ENCODE peak calls at places on chromosomes 4 and X, in nine cellular contexts. Y is activated T-helper 1 cell treated with anti-CD3 and anti-CD28 coated beads, Interleukin-2, amount 50 U/mL, for 16 hours; V is cardiac muscle cell; X is CD4-positive, CD25-positive, alpha-beta regulatory T cell; E is left lung; H is EL; W is activated CD4-positive, alpha-beta T cell treated with anti-CD3 and anti-CD28 coated beads for 24 hours; O is central memory CD4-positive, alpha-beta T cell; U is DMS153. P is an unnamed sample.

GRCh38 chrX:17587352-17587751 is 149.9 kb upstream of the SCML1 start:
- DNase-seq in Y (no peak), V (no peak), X (no peak), E (no peak), H (no peak), W (no peak), O (no peak), U (no peak), P (no peak)

GRCh38 chr4:119626420-119626819 is 2.2 kb downstream of the PDE5A start:
- DNase-seq in Y (no peak), V (no peak), X (no peak), E (no peak), H (no peak), W (no peak), O (no peak), U (no peak), P (no peak)

GRCh38 chr4:103329642-103330041 is 131.5 kb upstream of the CENPE start:
- DNase-seq in Y (no peak), V (no peak), X (no peak), E (no peak), H (no peak), W (no peak), O (no peak), U (no peak), P (no peak)

GRCh38 chr4:32192363-32192762 is 1472.2 kb downstream of the PCDH7 start:
- DNase-seq in Y (no peak), V (no peak), X (no peak), E (no peak), H (no peak), W (no peak), O (no peak), U (no peak), P (no peak)

GRCh38 chrX:55450259-55450658 is 1.7 kb upstream of the MAGEH1 start:
- DNase-seq in Y (no peak), V (peak; percentile 21), X (peak; percentile 7), E (no peak), H (peak; percentile 1), W (no peak), O (no peak), U (no peak), P (no peak)

GRCh38 chrX:14616301-14616700 is 87.0 kb downstream of the GLRA2 start:
- DNase-seq in Y (no peak), V (peak; percentile 9), X (no peak), E (no peak), H (no peak), W (no peak), O (no peak), U (no peak), P (no peak)

GRCh38 chr4:86594559-86595425 is 677 bp downstream of the PTPN13 start:
- DNase-seq in Y (no peak), V (peak; percentile 84), X (peak; percentile 2), E (peak; percentile 88), H (peak; percentile 89), W (no peak), O (peak; percentile 22), U (no peak), P (peak; percentile 59)

GRCh38 chr4:101346562-101347266 is 612 bp downstream of the PPP3CA start:
- DNase-seq in Y (peak; percentile 38), V (peak; percentile 82), X (peak; percentile 66), E (peak; percentile 90), H (peak; percentile 61), W (peak; percentile 33), O (peak; percentile 73), U (peak; percentile 37), P (peak; percentile 79)

GRCh38 chr4:80240976-80241375 is 25.5 kb upstream of the FGF5 start:
- DNase-seq in Y (no peak), V (no peak), X (no peak), E (no peak), H (peak; percentile 58), W (no peak), O (no peak), U (no peak), P (no peak)

GRCh38 chr4:2925931-2926860 is 37.0 kb downstream of the NOP14 start:
- DNase-seq in Y (no peak), V (no peak), X (no peak), E (no peak), H (no peak), W (no peak), O (no peak), U (no peak), P (peak; percentile 32)

GRCh38 chr4:54228563-54229501 is at the start of gene PDGFRA:
- DNase-seq in Y (no peak), V (peak; percentile 99), X (no peak), E (no peak), H (peak; percentile 51), W (no peak), O (no peak), U (no peak), P (peak; percentile 86)

GRCh38 chrX:37348237-37349130 is 680 bp upstream of the PRRG1 start:
- DNase-seq in Y (no peak), V (peak; percentile 23), X (no peak), E (no peak), H (peak; percentile 12), W (no peak), O (no peak), U (no peak), P (no peak)

GRCh38 chr4:21569638-21570037 is 378.9 kb downstream of the KCNIP4 start:
- DNase-seq in Y (no peak), V (no peak), X (no peak), E (no peak), H (no peak), W (no peak), O (no peak), U (no peak), P (no peak)

GRCh38 chr4:107931775-107932321 is 499 bp downstream of the CYP2U1 start:
- DNase-seq in Y (peak; percentile 8), V (no peak), X (peak; percentile 45), E (peak; percentile 80), H (no peak), W (peak; percentile 10), O (no peak), U (no peak), P (peak; percentile 78)

GRCh38 chr4:74934822-74935326 is 2.0 kb downstream of the PARM1 start:
- DNase-seq in Y (no peak), V (no peak), X (no peak), E (no peak), H (no peak), W (no peak), O (no peak), U (no peak), P (no peak)

GRCh38 chrX:73943900-73944581 is 359.9 kb upstream of the ZCCHC13 start:
- DNase-seq in Y (peak; percentile 83), V (peak; percentile 94), X (peak; percentile 96), E (peak; percentile 93), H (peak; percentile 83), W (peak; percentile 70), O (peak; percentile 87), U (peak; percentile 65), P (peak; percentile 95)

GRCh38 chr4:118167306-118167705 is 133.0 kb downstream of the NDST3 start:
- DNase-seq in Y (no peak), V (no peak), X (no peak), E (no peak), H (no peak), W (no peak), O (no peak), U (no peak), P (no peak)

GRCh38 chrX:154986826-154987575 is 35.5 kb downstream of the F8 start:
- DNase-seq in Y (no peak), V (peak; percentile 38), X (peak; percentile 12), E (no peak), H (no peak), W (no peak), O (no peak), U (no peak), P (no peak)

P was measured in aorta.